ENCODE peak calls at places on chromosomes 12 and 14, in ten cellular contexts. Z is cardiac fibroblast; N is fibroblast of lung; Y is Jurkat, Clone E6-1; A is left lung; H is mucosa of descending colon; K is K562; B is lung; J is MM.1S; W is CD8-positive, alpha-beta memory T cell. Q is an unnamed sample.

GRCh38 chr14:65168840-65169239 is 66.5 kb upstream of the MAX start:
- DNase-seq in K (no peak), N (peak; percentile 72), Y (no peak), J (no peak), H (no peak), W (no peak), Z (peak; percentile 74), A (no peak), B (no peak), Q (no peak)

GRCh38 chr12:13024151-13024946 is 19.8 kb upstream of the FAM234B start:
- DNase-seq in B (peak; percentile 38), Z (peak; percentile 86), J (peak; percentile 54), W (no peak), N (peak; percentile 87), K (peak; percentile 16), H (peak; percentile 35), A (no peak), Y (no peak), Q (peak; percentile 40)

GRCh38 chr14:55976219-55976618 is 142.0 kb upstream of the PELI2 start:
- DNase-seq in H (peak; percentile 79), B (no peak), Y (no peak), A (no peak), J (no peak), N (no peak), W (no peak), K (no peak), Z (no peak), Q (peak; percentile 60)

GRCh38 chr12:30811966-30812365 is 57.2 kb upstream of the CAPRIN2 start:
- DNase-seq in A (no peak), N (no peak), Y (no peak), J (no peak), W (no peak), B (no peak), Z (no peak), H (no peak), K (no peak), Q (no peak)

GRCh38 chr12:124563401-124563800 is 4.0 kb downstream of the NCOR2 start:
- DNase-seq in N (no peak), K (no peak), Y (no peak), J (no peak), W (no peak), Z (no peak), B (no peak), A (no peak), H (no peak), Q (no peak)

GRCh38 chr14:25032092-25032784 is 17.7 kb downstream of the STXBP6 start:
- DNase-seq in Y (peak; percentile 10), W (no peak), N (no peak), Z (no peak), K (peak; percentile 16), H (no peak), A (no peak), J (peak; percentile 71), B (no peak), Q (no peak)

GRCh38 chr14:51337520-51337919 is 97.5 kb downstream of the TMX1 start:
- DNase-seq in J (no peak), Z (no peak), K (no peak), B (no peak), H (no peak), W (no peak), Y (no peak), A (no peak), N (no peak), Q (no peak)

GRCh38 chr12:109758406-109759075 is 44.9 kb downstream of the FAM222A start:
- DNase-seq in A (peak; percentile 46), B (no peak), Z (no peak), N (no peak), J (no peak), K (no peak), W (no peak), Y (no peak), H (no peak), Q (no peak)

GRCh38 chr12:9880532-9880931 is 757 bp upstream of the KLRF2 start:
- DNase-seq in K (no peak), Y (no peak), H (no peak), Z (no peak), B (no peak), A (no peak), J (no peak), W (no peak), N (no peak), Q (no peak)

GRCh38 chr14:104121142-104121541 is 17.2 kb upstream of the KIF26A start:
- DNase-seq in K (no peak), B (no peak), W (no peak), J (no peak), Z (no peak), Y (no peak), A (no peak), N (no peak), H (no peak), Q (no peak)

GRCh38 chr12:22406622-22407021 is 72.1 kb upstream of the ST8SIA1 start:
- DNase-seq in A (no peak), N (no peak), H (no peak), Y (no peak), K (no peak), J (no peak), B (no peak), W (no peak), Z (no peak), Q (no peak)

DNA sequence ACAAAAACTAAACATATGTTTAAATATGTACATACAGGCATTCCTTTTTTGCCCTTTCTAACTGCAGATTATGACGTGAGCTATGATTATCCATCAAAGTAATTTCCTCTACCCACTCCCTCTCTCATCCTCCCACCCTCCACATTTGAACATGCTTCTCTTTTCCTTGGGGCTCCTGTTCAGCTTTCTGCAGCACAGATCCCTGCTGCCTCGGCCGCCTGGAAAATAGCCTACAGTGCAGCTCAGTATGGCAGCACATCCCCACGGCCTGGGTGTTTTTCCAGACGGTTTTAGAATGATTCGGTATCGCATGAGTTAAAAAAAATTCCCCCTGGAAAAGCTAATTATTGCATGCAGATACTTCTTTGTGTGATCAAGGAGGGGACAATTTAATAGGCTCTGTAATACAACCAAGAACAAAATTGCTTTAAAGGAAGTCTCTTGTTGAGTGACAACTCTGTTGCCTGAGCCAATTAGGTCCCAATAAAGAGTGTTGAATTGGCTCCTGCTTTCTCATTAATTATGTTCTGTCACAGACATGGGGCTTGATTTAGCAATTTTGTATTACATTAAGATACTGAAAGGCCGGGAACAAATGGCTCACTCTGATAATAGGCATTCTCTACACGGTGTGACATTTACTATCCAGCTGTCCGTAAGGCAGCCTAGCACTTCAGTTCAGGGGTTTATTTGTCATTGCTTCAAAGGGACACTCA is 286.0 kb upstream of the G2E3 start:
- DNase-seq in N (no peak), B (no peak), H (no peak), J (no peak), Y (no peak), Z (no peak), W (no peak), A (peak; percentile 22), K (no peak), Q (no peak)
- H3K4me3 ChIP-seq in N (no peak overlapping the region), B (no peak overlapping the region), H (no peak overlapping the region), J (no peak overlapping the region), Y (no peak overlapping the region), Z (no peak overlapping the region), W (no peak overlapping the region), A (no peak overlapping the region), K (no peak overlapping the region), Q (no peak overlapping the region)

DNA sequence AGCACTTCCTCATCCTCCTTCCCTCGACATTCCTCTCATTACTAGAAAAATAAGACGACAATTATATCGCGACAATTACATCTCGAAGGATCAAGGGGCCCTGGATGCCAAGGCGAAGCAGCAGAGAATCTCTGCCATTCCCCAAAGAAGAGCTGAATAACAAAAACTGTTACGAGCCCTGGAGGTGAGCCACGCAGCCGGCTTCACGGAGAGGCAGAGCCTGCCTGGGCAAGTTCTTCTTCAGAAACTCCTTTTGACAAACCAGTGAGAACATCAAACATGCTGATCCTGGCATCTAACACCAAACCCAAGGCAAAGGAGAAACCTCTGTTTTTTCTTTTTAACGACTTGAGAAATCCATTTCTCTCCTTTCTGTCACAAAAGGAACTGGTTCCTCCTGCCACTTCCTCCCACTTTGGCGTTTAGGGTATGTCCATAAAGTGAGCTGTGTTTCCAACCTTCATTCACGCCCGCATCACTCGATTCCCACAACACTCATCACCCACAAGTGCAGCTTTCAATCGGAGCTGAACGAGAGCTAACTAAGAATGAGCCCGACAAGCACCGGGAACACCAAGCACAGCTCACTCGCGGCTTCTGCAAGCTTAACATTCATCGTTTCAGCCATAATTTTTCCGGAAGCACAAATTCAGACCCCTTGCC is 21.5 kb downstream of the CCDC88C start:
- DNase-seq in H (no peak), B (no peak), A (no peak), Y (no peak), W (no peak), J (no peak), Z (no peak), K (no peak), N (no peak), Q (no peak)
- H3K4me3 ChIP-seq in H (no peak overlapping the region), B (no peak overlapping the region), A (no peak overlapping the region), Y (peak overlapping the region; percentile 37), W (peak overlapping the region; percentile 44), J (peak overlapping the region; percentile 34), Z (no peak overlapping the region), K (no peak overlapping the region), N (no peak overlapping the region), Q (no peak overlapping the region)

GRCh38 chr12:122852336-122853275 is 17.3 kb downstream of the HIP1R start:
- DNase-seq in Z (peak; percentile 46), A (no peak), Y (no peak), W (no peak), N (no peak), K (no peak), H (no peak), J (no peak), B (no peak), Q (peak; percentile 38)
- H3K4me3 ChIP-seq in Z (no peak overlapping the region), A (no peak overlapping the region), Y (no peak overlapping the region), W (no peak overlapping the region), N (no peak overlapping the region), K (no peak overlapping the region), H (no peak overlapping the region), J (no peak overlapping the region), B (no peak overlapping the region), Q (no peak overlapping the region)

GRCh38 chr12:53459097-53459496 is 7.2 kb downstream of the PCBP2 start:
- DNase-seq in W (no peak), A (no peak), Z (no peak), K (no peak), B (no peak), H (no peak), N (no peak), J (no peak), Y (no peak), Q (no peak)
- H3K4me3 ChIP-seq in W (no peak overlapping the region), A (no peak overlapping the region), Z (no peak overlapping the region), K (no peak overlapping the region), B (no peak overlapping the region), H (no peak overlapping the region), N (no peak overlapping the region), J (peak overlapping the region; percentile 38), Y (no peak overlapping the region), Q (no peak overlapping the region)

DNA sequence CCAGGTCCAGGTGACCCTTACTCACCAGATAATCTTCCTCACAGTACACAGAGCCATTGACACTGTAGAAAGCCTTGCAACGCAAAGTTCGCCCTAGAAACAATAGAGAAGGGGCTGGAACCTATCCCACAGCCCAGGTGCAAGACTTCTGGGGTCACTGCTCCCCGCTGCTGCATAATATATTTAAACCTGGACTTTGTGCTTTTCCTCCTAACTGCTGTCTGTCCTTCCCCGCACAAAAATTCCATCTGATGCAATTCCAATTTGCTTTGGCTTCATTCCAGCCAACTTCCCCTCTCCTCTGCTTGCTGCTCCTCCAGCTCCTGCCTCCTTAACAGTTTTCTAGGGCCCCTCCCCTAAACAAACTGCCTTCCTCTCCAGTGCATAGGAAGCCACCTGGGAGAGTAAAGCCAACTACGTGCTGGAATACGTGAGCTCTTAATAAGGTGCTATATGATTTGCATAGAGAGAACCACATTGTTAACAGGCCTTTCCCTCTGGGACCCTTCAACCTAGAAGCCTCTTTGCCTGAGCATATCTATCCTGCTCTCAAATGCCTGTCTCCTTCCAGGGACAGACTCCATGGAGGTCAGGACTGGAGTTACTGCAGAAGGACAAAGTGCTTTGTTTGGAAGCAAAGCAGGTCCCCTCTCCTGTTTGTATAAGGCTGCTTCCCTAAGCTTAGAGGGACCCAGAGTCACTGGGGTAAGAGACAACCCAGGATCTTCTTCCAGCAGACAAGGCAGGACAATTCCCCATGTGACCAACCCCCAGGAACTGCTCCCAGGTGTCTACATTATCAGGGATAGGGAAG is 5.5 kb downstream of the AJUBA start:
- DNase-seq in A (no peak), Y (no peak), Z (peak; percentile 72), B (peak; percentile 60), H (peak; percentile 36), W (no peak), K (no peak), N (peak; percentile 64), J (no peak), Q (peak; percentile 58)
- H3K4me3 ChIP-seq in A (no peak overlapping the region), Y (no peak overlapping the region), Z (no peak overlapping the region), B (no peak overlapping the region), H (no peak overlapping the region), W (no peak overlapping the region), K (no peak overlapping the region), N (no peak overlapping the region), J (no peak overlapping the region), Q (no peak overlapping the region)